ENCODE peak calls at places on chromosome 6, in eight cellular contexts. One of them, this sample, is unnamed.

GRCh38 chr6:14082771-14083170 is 34.8 kb upstream of the CD83 start:
- DNase-seq in cardiac fibroblast: no peak
- DNase-seq in right atrium auricular region: no peak
- DNase-seq in HFFc6: no peak
- DNase-seq in upper lobe of right lung: no peak
- DNase-seq in K562: no peak
- DNase-seq in fibroblast of villous mesenchyme: no peak
- DNase-seq in RWPE1: no peak
- DNase-seq in this sample: no peak

GRCh38 chr6:105991561-105992314 is 94.4 kb upstream of the PRDM1 start:
- DNase-seq in HFFc6: no peak
- DNase-seq in cardiac fibroblast: no peak
- DNase-seq in K562: peak
- DNase-seq in upper lobe of right lung: no peak
- DNase-seq in RWPE1: peak
- DNase-seq in right atrium auricular region: no peak
- DNase-seq in fibroblast of villous mesenchyme: no peak
- DNase-seq in this sample: no peak

GRCh38 chr6:28336284-28337024 is 506 bp upstream of the ZSCAN31 start:
- DNase-seq in RWPE1: no peak
- DNase-seq in K562: peak
- DNase-seq in right atrium auricular region: no peak
- DNase-seq in HFFc6: no peak
- DNase-seq in cardiac fibroblast: peak
- DNase-seq in fibroblast of villous mesenchyme: peak
- DNase-seq in upper lobe of right lung: no peak
- DNase-seq in this sample: no peak

GRCh38 chr6:150452642-150453243 is 83.9 kb downstream of the IYD start:
- DNase-seq in cardiac fibroblast: no peak
- DNase-seq in RWPE1: no peak
- DNase-seq in upper lobe of right lung: peak
- DNase-seq in right atrium auricular region: no peak
- DNase-seq in fibroblast of villous mesenchyme: no peak
- DNase-seq in K562: no peak
- DNase-seq in HFFc6: no peak
- DNase-seq in this sample: no peak

GRCh38 chr6:75568965-75569364 is 32.7 kb upstream of the SENP6 start:
- DNase-seq in right atrium auricular region: no peak
- DNase-seq in K562: no peak
- DNase-seq in fibroblast of villous mesenchyme: no peak
- DNase-seq in RWPE1: no peak
- DNase-seq in HFFc6: no peak
- DNase-seq in cardiac fibroblast: no peak
- DNase-seq in upper lobe of right lung: no peak
- DNase-seq in this sample: no peak

GRCh38 chr6:11822346-11822745 is 43.7 kb upstream of the ADTRP start:
- DNase-seq in upper lobe of right lung: no peak
- DNase-seq in HFFc6: no peak
- DNase-seq in right atrium auricular region: no peak
- DNase-seq in fibroblast of villous mesenchyme: no peak
- DNase-seq in RWPE1: no peak
- DNase-seq in K562: no peak
- DNase-seq in cardiac fibroblast: no peak
- DNase-seq in this sample: no peak

GRCh38 chr6:43703512-43704429 is 16.2 kb upstream of the MRPS18A start:
- DNase-seq in K562: no peak
- DNase-seq in HFFc6: no peak
- DNase-seq in right atrium auricular region: no peak
- DNase-seq in upper lobe of right lung: no peak
- DNase-seq in cardiac fibroblast: no peak
- DNase-seq in fibroblast of villous mesenchyme: no peak
- DNase-seq in RWPE1: no peak
- DNase-seq in this sample: no peak

GRCh38 chr6:25112207-25112874 is 166.8 kb upstream of the CARMIL1 start:
- DNase-seq in right atrium auricular region: no peak
- DNase-seq in upper lobe of right lung: no peak
- DNase-seq in K562: no peak
- DNase-seq in RWPE1: peak
- DNase-seq in HFFc6: no peak
- DNase-seq in cardiac fibroblast: peak
- DNase-seq in fibroblast of villous mesenchyme: peak
- DNase-seq in this sample: no peak

GRCh38 chr6:13256614-13257013 is 71.7 kb downstream of the TBC1D7 start:
- DNase-seq in cardiac fibroblast: no peak
- DNase-seq in RWPE1: no peak
- DNase-seq in K562: no peak
- DNase-seq in HFFc6: no peak
- DNase-seq in right atrium auricular region: no peak
- DNase-seq in fibroblast of villous mesenchyme: peak
- DNase-seq in upper lobe of right lung: no peak
- DNase-seq in this sample: no peak

GRCh38 chr6:13615802-13616140 is 636 bp downstream of the NOL7 start:
- DNase-seq in cardiac fibroblast: no peak
- DNase-seq in K562: peak
- DNase-seq in RWPE1: peak
- DNase-seq in upper lobe of right lung: peak
- DNase-seq in right atrium auricular region: peak
- DNase-seq in fibroblast of villous mesenchyme: peak
- DNase-seq in HFFc6: no peak
- DNase-seq in this sample: peak

GRCh38 chr6:43799671-43800623 is 29.9 kb downstream of the VEGFA start:
- DNase-seq in fibroblast of villous mesenchyme: no peak
- DNase-seq in HFFc6: no peak
- DNase-seq in K562: no peak
- DNase-seq in RWPE1: no peak
- DNase-seq in cardiac fibroblast: no peak
- DNase-seq in right atrium auricular region: no peak
- DNase-seq in upper lobe of right lung: no peak
- DNase-seq in this sample: no peak

GRCh38 chr6:108684809-108685329 is 124.2 kb downstream of the FOXO3 start:
- DNase-seq in fibroblast of villous mesenchyme: peak
- DNase-seq in HFFc6: peak
- DNase-seq in right atrium auricular region: no peak
- DNase-seq in cardiac fibroblast: no peak
- DNase-seq in upper lobe of right lung: no peak
- DNase-seq in K562: no peak
- DNase-seq in RWPE1: no peak
- DNase-seq in this sample: no peak

GRCh38 chr6:125142614-125143013 is 11.0 kb upstream of the TPD52L1 start:
- DNase-seq in K562: no peak
- DNase-seq in HFFc6: peak
- DNase-seq in right atrium auricular region: no peak
- DNase-seq in cardiac fibroblast: peak
- DNase-seq in RWPE1: no peak
- DNase-seq in fibroblast of villous mesenchyme: peak
- DNase-seq in upper lobe of right lung: no peak
- DNase-seq in this sample: no peak

GRCh38 chr6:75611011-75611701 is 9.5 kb downstream of the SENP6 start:
- DNase-seq in HFFc6: no peak
- DNase-seq in RWPE1: no peak
- DNase-seq in cardiac fibroblast: no peak
- DNase-seq in upper lobe of right lung: no peak
- DNase-seq in K562: no peak
- DNase-seq in right atrium auricular region: no peak
- DNase-seq in fibroblast of villous mesenchyme: no peak
- DNase-seq in this sample: no peak

GRCh38 chr6:31821301-31822037 is 6.1 kb upstream of the HSPA1B start:
- DNase-seq in cardiac fibroblast: peak
- DNase-seq in upper lobe of right lung: peak
- DNase-seq in right atrium auricular region: peak
- DNase-seq in K562: peak
- DNase-seq in RWPE1: peak
- DNase-seq in HFFc6: no peak
- DNase-seq in fibroblast of villous mesenchyme: no peak
- DNase-seq in this sample: peak

GRCh38 chr6:152201134-152201533 is 393.7 kb downstream of the ESR1 start:
- DNase-seq in upper lobe of right lung: no peak
- DNase-seq in K562: no peak
- DNase-seq in right atrium auricular region: no peak
- DNase-seq in HFFc6: no peak
- DNase-seq in cardiac fibroblast: no peak
- DNase-seq in fibroblast of villous mesenchyme: no peak
- DNase-seq in RWPE1: no peak
- DNase-seq in this sample: no peak

GRCh38 chr6:117545161-117545595 is 57.1 kb downstream of the GOPC start:
- DNase-seq in HFFc6: no peak
- DNase-seq in RWPE1: peak
- DNase-seq in upper lobe of right lung: no peak
- DNase-seq in cardiac fibroblast: no peak
- DNase-seq in fibroblast of villous mesenchyme: no peak
- DNase-seq in right atrium auricular region: no peak
- DNase-seq in K562: no peak
- DNase-seq in this sample: no peak

GRCh38 chr6:137475103-137475502 is 19.1 kb downstream of the OLIG3 start:
- DNase-seq in right atrium auricular region: no peak
- DNase-seq in K562: peak
- DNase-seq in fibroblast of villous mesenchyme: no peak
- DNase-seq in cardiac fibroblast: no peak
- DNase-seq in RWPE1: no peak
- DNase-seq in HFFc6: no peak
- DNase-seq in upper lobe of right lung: no peak
- DNase-seq in this sample: no peak
- TF ChIP-seq CTCF in right atrium auricular region: no peak
- TF ChIP-seq CTCF in K562: peak
- TF ChIP-seq CTCF in fibroblast of villous mesenchyme: peak
- TF ChIP-seq CTCF in cardiac fibroblast: no peak
- TF ChIP-seq CTCF in RWPE1: no peak
- TF ChIP-seq CTCF in HFFc6: peak
- TF ChIP-seq CTCF in upper lobe of right lung: no peak
- TF ChIP-seq CTCF in this sample: no peak

GRCh38 chr6:76677017-76677416 is 604.6 kb upstream of the IMPG1 start:
- DNase-seq in K562: no peak
- DNase-seq in upper lobe of right lung: no peak
- DNase-seq in cardiac fibroblast: no peak
- DNase-seq in RWPE1: no peak
- DNase-seq in fibroblast of villous mesenchyme: no peak
- DNase-seq in HFFc6: no peak
- DNase-seq in right atrium auricular region: no peak
- DNase-seq in this sample: no peak

GRCh38 chr6:76681781-76682180 is 609.3 kb upstream of the IMPG1 start:
- DNase-seq in fibroblast of villous mesenchyme: peak
- DNase-seq in cardiac fibroblast: peak
- DNase-seq in HFFc6: no peak
- DNase-seq in RWPE1: no peak
- DNase-seq in K562: no peak
- DNase-seq in upper lobe of right lung: no peak
- DNase-seq in right atrium auricular region: no peak
- DNase-seq in this sample: no peak

GRCh38 chr6:76683985-76684384 is 611.5 kb upstream of the IMPG1 start:
- DNase-seq in K562: no peak
- DNase-seq in HFFc6: no peak
- DNase-seq in right atrium auricular region: no peak
- DNase-seq in upper lobe of right lung: no peak
- DNase-seq in cardiac fibroblast: no peak
- DNase-seq in fibroblast of villous mesenchyme: no peak
- DNase-seq in RWPE1: no peak
- DNase-seq in this sample: no peak

GRCh38 chr6:76684881-76685280 is 612.4 kb upstream of the IMPG1 start:
- DNase-seq in upper lobe of right lung: no peak
- DNase-seq in fibroblast of villous mesenchyme: peak
- DNase-seq in HFFc6: no peak
- DNase-seq in right atrium auricular region: no peak
- DNase-seq in K562: no peak
- DNase-seq in cardiac fibroblast: no peak
- DNase-seq in RWPE1: no peak
- DNase-seq in this sample: no peak

GRCh38 chr6:76682842-76683241 is 610.4 kb upstream of the IMPG1 start:
- DNase-seq in cardiac fibroblast: peak
- DNase-seq in right atrium auricular region: no peak
- DNase-seq in RWPE1: peak
- DNase-seq in upper lobe of right lung: no peak
- DNase-seq in K562: no peak
- DNase-seq in HFFc6: peak
- DNase-seq in fibroblast of villous mesenchyme: peak
- DNase-seq in this sample: no peak
- TF ChIP-seq CTCF in cardiac fibroblast: peak
- TF ChIP-seq CTCF in right atrium auricular region: peak
- TF ChIP-seq CTCF in RWPE1: peak
- TF ChIP-seq CTCF in upper lobe of right lung: peak
- TF ChIP-seq CTCF in K562: no peak
- TF ChIP-seq CTCF in HFFc6: peak
- TF ChIP-seq CTCF in fibroblast of villous mesenchyme: peak
- TF ChIP-seq CTCF in this sample: peak

DNA sequence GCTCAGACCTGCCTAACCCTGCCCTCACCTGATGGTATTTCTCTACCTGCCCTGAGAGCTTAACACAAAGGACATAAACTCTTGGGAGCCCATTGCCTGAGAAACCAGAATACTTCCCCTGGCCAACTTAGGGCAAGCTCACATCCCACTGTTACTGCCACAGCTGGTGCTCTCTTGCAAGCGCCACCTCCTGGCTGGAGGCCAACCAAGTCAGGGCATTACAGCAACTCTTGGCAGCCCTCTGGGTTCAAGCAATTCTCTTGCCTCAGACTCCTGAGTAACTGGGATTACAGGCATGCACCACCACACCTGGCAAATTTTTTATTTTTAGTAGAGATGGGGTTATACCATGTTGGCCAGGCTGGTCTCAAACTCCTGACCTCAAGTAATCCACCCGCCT is 70.1 kb downstream of the HECA start:
- DNase-seq in right atrium auricular region: no peak
- DNase-seq in fibroblast of villous mesenchyme: no peak
- DNase-seq in HFFc6: no peak
- DNase-seq in upper lobe of right lung: no peak
- DNase-seq in RWPE1: no peak
- DNase-seq in cardiac fibroblast: no peak
- DNase-seq in K562: no peak
- DNase-seq in this sample: no peak
- TF ChIP-seq CTCF in right atrium auricular region: no peak
- TF ChIP-seq CTCF in fibroblast of villous mesenchyme: no peak
- TF ChIP-seq CTCF in HFFc6: no peak
- TF ChIP-seq CTCF in upper lobe of right lung: no peak
- TF ChIP-seq CTCF in RWPE1: no peak
- TF ChIP-seq CTCF in cardiac fibroblast: no peak
- TF ChIP-seq CTCF in K562: no peak
- TF ChIP-seq CTCF in this sample: no peak

GRCh38 chr6:48474764-48475674 is 364.0 kb upstream of the PTCHD4 start:
- DNase-seq in fibroblast of villous mesenchyme: no peak
- DNase-seq in cardiac fibroblast: no peak
- DNase-seq in RWPE1: peak
- DNase-seq in K562: no peak
- DNase-seq in HFFc6: no peak
- DNase-seq in right atrium auricular region: no peak
- DNase-seq in upper lobe of right lung: no peak
- DNase-seq in this sample: no peak

GRCh38 chr6:48474136-48474535 is 363.1 kb upstream of the PTCHD4 start:
- DNase-seq in K562: no peak
- DNase-seq in RWPE1: no peak
- DNase-seq in fibroblast of villous mesenchyme: peak
- DNase-seq in HFFc6: no peak
- DNase-seq in cardiac fibroblast: no peak
- DNase-seq in right atrium auricular region: no peak
- DNase-seq in upper lobe of right lung: no peak
- DNase-seq in this sample: no peak

GRCh38 chr6:48472535-48472934 is 361.5 kb upstream of the PTCHD4 start:
- DNase-seq in fibroblast of villous mesenchyme: no peak
- DNase-seq in K562: no peak
- DNase-seq in cardiac fibroblast: no peak
- DNase-seq in upper lobe of right lung: no peak
- DNase-seq in right atrium auricular region: no peak
- DNase-seq in RWPE1: no peak
- DNase-seq in HFFc6: no peak
- DNase-seq in this sample: no peak

GRCh38 chr6:48472121-48472520 is 361.1 kb upstream of the PTCHD4 start:
- DNase-seq in K562: no peak
- DNase-seq in upper lobe of right lung: no peak
- DNase-seq in right atrium auricular region: no peak
- DNase-seq in RWPE1: no peak
- DNase-seq in HFFc6: no peak
- DNase-seq in fibroblast of villous mesenchyme: peak
- DNase-seq in cardiac fibroblast: peak
- DNase-seq in this sample: no peak

GRCh38 chr6:48476257-48476656 is 365.3 kb upstream of the PTCHD4 start:
- DNase-seq in fibroblast of villous mesenchyme: peak
- DNase-seq in right atrium auricular region: no peak
- DNase-seq in HFFc6: no peak
- DNase-seq in K562: no peak
- DNase-seq in cardiac fibroblast: peak
- DNase-seq in upper lobe of right lung: no peak
- DNase-seq in RWPE1: no peak
- DNase-seq in this sample: peak
- TF ChIP-seq CTCF in fibroblast of villous mesenchyme: peak
- TF ChIP-seq CTCF in right atrium auricular region: no peak
- TF ChIP-seq CTCF in HFFc6: peak
- TF ChIP-seq CTCF in K562: no peak
- TF ChIP-seq CTCF in cardiac fibroblast: peak
- TF ChIP-seq CTCF in upper lobe of right lung: no peak
- TF ChIP-seq CTCF in RWPE1: no peak
- TF ChIP-seq CTCF in this sample: no peak